ENCODE peak calls at places on chromosome 19, in nine cellular contexts. One of them, this sample, is unnamed.

GRCh38 chr19:18253716-18254115 is 20.5 kb downstream of the IQCN start:
- DNase-seq in HuH-7: no peak
- DNase-seq in mucosa of gallbladder: peak
- DNase-seq in EL: no peak
- DNase-seq in NCI-H2171: no peak
- DNase-seq in substantia nigra: no peak
- DNase-seq in amniotic stem cell: no peak
- DNase-seq in GM23338: no peak
- DNase-seq in nephron progenitor cell: no peak
- DNase-seq in this sample: peak

GRCh38 chr19:3976495-3977241 is 5.8 kb upstream of the DAPK3 start:
- DNase-seq in HuH-7: no peak
- DNase-seq in mucosa of gallbladder: no peak
- DNase-seq in EL: no peak
- DNase-seq in NCI-H2171: no peak
- DNase-seq in substantia nigra: no peak
- DNase-seq in amniotic stem cell: no peak
- DNase-seq in GM23338: peak
- DNase-seq in nephron progenitor cell: no peak
- DNase-seq in this sample: no peak

GRCh38 chr19:2334986-2335846 is 6.7 kb downstream of the SPPL2B start:
- DNase-seq in HuH-7: no peak
- DNase-seq in mucosa of gallbladder: no peak
- DNase-seq in EL: no peak
- DNase-seq in NCI-H2171: no peak
- DNase-seq in substantia nigra: no peak
- DNase-seq in amniotic stem cell: no peak
- DNase-seq in GM23338: no peak
- DNase-seq in nephron progenitor cell: no peak
- DNase-seq in this sample: no peak

GRCh38 chr19:33388231-33388816 is 14.8 kb downstream of the CEBPG start:
- DNase-seq in HuH-7: no peak
- DNase-seq in mucosa of gallbladder: no peak
- DNase-seq in EL: no peak
- DNase-seq in NCI-H2171: no peak
- DNase-seq in substantia nigra: no peak
- DNase-seq in amniotic stem cell: no peak
- DNase-seq in GM23338: no peak
- DNase-seq in nephron progenitor cell: no peak
- DNase-seq in this sample: peak

GRCh38 chr19:31826325-31826724 is 477.1 kb upstream of the TSHZ3 start:
- DNase-seq in HuH-7: no peak
- DNase-seq in mucosa of gallbladder: no peak
- DNase-seq in EL: no peak
- DNase-seq in NCI-H2171: no peak
- DNase-seq in substantia nigra: no peak
- DNase-seq in amniotic stem cell: no peak
- DNase-seq in GM23338: no peak
- DNase-seq in nephron progenitor cell: no peak
- DNase-seq in this sample: no peak

GRCh38 chr19:51125421-51126075 is 842 bp downstream of the SIGLEC9 start:
- DNase-seq in HuH-7: no peak
- DNase-seq in mucosa of gallbladder: no peak
- DNase-seq in EL: no peak
- DNase-seq in NCI-H2171: no peak
- DNase-seq in substantia nigra: no peak
- DNase-seq in amniotic stem cell: no peak
- DNase-seq in GM23338: no peak
- DNase-seq in nephron progenitor cell: no peak
- DNase-seq in this sample: no peak

GRCh38 chr19:31294189-31294588 is 55.0 kb downstream of the TSHZ3 start:
- DNase-seq in HuH-7: no peak
- DNase-seq in mucosa of gallbladder: no peak
- DNase-seq in EL: no peak
- DNase-seq in NCI-H2171: no peak
- DNase-seq in substantia nigra: no peak
- DNase-seq in amniotic stem cell: no peak
- DNase-seq in GM23338: no peak
- DNase-seq in nephron progenitor cell: no peak
- DNase-seq in this sample: no peak

GRCh38 chr19:6138511-6138910 is 3.0 kb downstream of the ACSBG2 start:
- DNase-seq in HuH-7: no peak
- DNase-seq in mucosa of gallbladder: no peak
- DNase-seq in EL: no peak
- DNase-seq in NCI-H2171: no peak
- DNase-seq in substantia nigra: no peak
- DNase-seq in amniotic stem cell: no peak
- DNase-seq in GM23338: no peak
- DNase-seq in nephron progenitor cell: no peak
- DNase-seq in this sample: no peak

GRCh38 chr19:22422220-22422619 is at the start of gene ZNF98:
- DNase-seq in HuH-7: no peak
- DNase-seq in mucosa of gallbladder: peak
- DNase-seq in EL: no peak
- DNase-seq in NCI-H2171: no peak
- DNase-seq in substantia nigra: peak
- DNase-seq in amniotic stem cell: no peak
- DNase-seq in GM23338: no peak
- DNase-seq in nephron progenitor cell: no peak
- DNase-seq in this sample: no peak

GRCh38 chr19:13208131-13208963 is 58.1 kb downstream of the IER2 start:
- DNase-seq in HuH-7: no peak
- DNase-seq in mucosa of gallbladder: peak
- DNase-seq in EL: peak
- DNase-seq in NCI-H2171: no peak
- DNase-seq in substantia nigra: no peak
- DNase-seq in amniotic stem cell: peak
- DNase-seq in GM23338: no peak
- DNase-seq in nephron progenitor cell: peak
- DNase-seq in this sample: peak

GRCh38 chr19:17757125-17757524 is 5.8 kb downstream of the FCHO1 start:
- DNase-seq in HuH-7: no peak
- DNase-seq in mucosa of gallbladder: peak
- DNase-seq in EL: peak
- DNase-seq in NCI-H2171: peak
- DNase-seq in substantia nigra: peak
- DNase-seq in amniotic stem cell: no peak
- DNase-seq in GM23338: no peak
- DNase-seq in nephron progenitor cell: no peak
- DNase-seq in this sample: peak

GRCh38 chr19:17658666-17659065 is 29.5 kb downstream of the UNC13A start:
- DNase-seq in HuH-7: no peak
- DNase-seq in mucosa of gallbladder: no peak
- DNase-seq in EL: no peak
- DNase-seq in NCI-H2171: no peak
- DNase-seq in substantia nigra: no peak
- DNase-seq in amniotic stem cell: no peak
- DNase-seq in GM23338: no peak
- DNase-seq in nephron progenitor cell: no peak
- DNase-seq in this sample: no peak

GRCh38 chr19:574658-575526 is 2.5 kb downstream of the BSG start:
- DNase-seq in HuH-7: no peak
- DNase-seq in mucosa of gallbladder: no peak
- DNase-seq in EL: peak
- DNase-seq in NCI-H2171: no peak
- DNase-seq in substantia nigra: no peak
- DNase-seq in amniotic stem cell: no peak
- DNase-seq in GM23338: peak
- DNase-seq in nephron progenitor cell: peak
- DNase-seq in this sample: peak

GRCh38 chr19:33383722-33384292 is 10.3 kb downstream of the CEBPG start:
- DNase-seq in HuH-7: no peak
- DNase-seq in mucosa of gallbladder: no peak
- DNase-seq in EL: no peak
- DNase-seq in NCI-H2171: no peak
- DNase-seq in substantia nigra: no peak
- DNase-seq in amniotic stem cell: no peak
- DNase-seq in GM23338: no peak
- DNase-seq in nephron progenitor cell: no peak
- DNase-seq in this sample: no peak

GRCh38 chr19:33654840-33655508 is 33.2 kb downstream of the CHST8 start:
- DNase-seq in HuH-7: no peak
- DNase-seq in mucosa of gallbladder: no peak
- DNase-seq in EL: no peak
- DNase-seq in NCI-H2171: no peak
- DNase-seq in substantia nigra: no peak
- DNase-seq in amniotic stem cell: no peak
- DNase-seq in GM23338: no peak
- DNase-seq in nephron progenitor cell: no peak
- DNase-seq in this sample: no peak

GRCh38 chr19:11181488-11181887 is 15.9 kb downstream of the KANK2 start:
- DNase-seq in HuH-7: no peak
- DNase-seq in mucosa of gallbladder: no peak
- DNase-seq in EL: no peak
- DNase-seq in NCI-H2171: no peak
- DNase-seq in substantia nigra: no peak
- DNase-seq in amniotic stem cell: no peak
- DNase-seq in GM23338: no peak
- DNase-seq in nephron progenitor cell: no peak
- DNase-seq in this sample: no peak

GRCh38 chr19:45643927-45644771 is 5.0 kb upstream of the EML2 start:
- DNase-seq in HuH-7: no peak
- DNase-seq in mucosa of gallbladder: no peak
- DNase-seq in EL: no peak
- DNase-seq in NCI-H2171: no peak
- DNase-seq in substantia nigra: peak
- DNase-seq in amniotic stem cell: no peak
- DNase-seq in GM23338: no peak
- DNase-seq in nephron progenitor cell: no peak
- DNase-seq in this sample: no peak

This sample was measured in left colon.